ENCODE peak calls at places on chromosomes 2 and 18, in eight cellular contexts. U is fibroblast of mammary gland, D is fibroblast of pulmonary artery, X is psoas muscle, P is cardiac fibroblast, B is upper lobe of right lung, Z is epithelial cell of esophagus, A is colonic mucosa. M is an unnamed sample.

GRCh38 chr2:158214431-158214830 is 112.8 kb downstream of the UPP2 start:
- DNase-seq in U (peak), D (peak), X (no peak), P (peak), B (no peak), Z (peak), A (no peak), M (no peak)

GRCh38 chr2:183078467-183079334 is at the start of gene DUSP19:
- DNase-seq in U (peak), D (peak), X (peak), P (peak), B (peak), Z (peak), A (peak), M (peak)

GRCh38 chr2:232363784-232364615 is 14.6 kb upstream of the ALPP start:
- DNase-seq in U (no peak), D (no peak), X (no peak), P (no peak), B (peak), Z (no peak), A (no peak), M (no peak)

GRCh38 chr18:34929336-34929780 is 111.9 kb upstream of the MAPRE2 start:
- DNase-seq in U (peak), D (peak), X (no peak), P (peak), B (no peak), Z (peak), A (no peak), M (peak)

GRCh38 chr2:170276926-170277571 is 99.1 kb downstream of the MYO3B start:
- DNase-seq in U (no peak), D (no peak), X (no peak), P (no peak), B (no peak), Z (no peak), A (no peak), M (no peak)

GRCh38 chr2:231187736-231188505 is 10.5 kb upstream of the ARMC9 start:
- DNase-seq in U (peak), D (peak), X (peak), P (peak), B (no peak), Z (no peak), A (no peak), M (no peak)

GRCh38 chr2:47031909-47032668 is 116.5 kb upstream of the MCFD2 start:
- DNase-seq in U (no peak), D (no peak), X (no peak), P (no peak), B (no peak), Z (peak), A (no peak), M (no peak)

GRCh38 chr2:214545881-214546280 is 135.0 kb downstream of the VWC2L start:
- DNase-seq in U (no peak), D (no peak), X (no peak), P (no peak), B (no peak), Z (peak), A (no peak), M (no peak)

GRCh38 chr2:136117391-136117841 is 533 bp downstream of the CXCR4 start:
- DNase-seq in U (peak), D (peak), X (peak), P (peak), B (peak), Z (peak), A (peak), M (no peak)

GRCh38 chr2:227192491-227192890 is 28.1 kb downstream of the COL4A3 start:
- DNase-seq in U (peak), D (no peak), X (no peak), P (peak), B (no peak), Z (no peak), A (no peak), M (no peak)

GRCh38 chr2:113219889-113220641 is 46.3 kb downstream of the PSD4 start:
- DNase-seq in U (peak), D (peak), X (peak), P (peak), B (peak), Z (peak), A (peak), M (no peak)

GRCh38 chr18:6781179-6781714 is 51.7 kb downstream of the ARHGAP28 start:
- DNase-seq in U (peak), D (no peak), X (no peak), P (no peak), B (no peak), Z (no peak), A (no peak), M (no peak)

GRCh38 chr18:45978084-45978483 is 11.0 kb upstream of the EPG5 start:
- DNase-seq in U (no peak), D (no peak), X (no peak), P (no peak), B (no peak), Z (peak), A (no peak), M (no peak)

GRCh38 chr2:235352541-235352940 is 141.3 kb upstream of the AGAP1 start:
- DNase-seq in U (no peak), D (no peak), X (no peak), P (no peak), B (no peak), Z (no peak), A (no peak), M (no peak)

GRCh38 chr2:102939207-102939606 is 177.4 kb downstream of the TMEM182 start:
- DNase-seq in U (no peak), D (no peak), X (no peak), P (no peak), B (no peak), Z (no peak), A (no peak), M (no peak)

GRCh38 chr2:69915050-69915945 is at the start of gene MXD1:
- DNase-seq in U (no peak), D (no peak), X (no peak), P (no peak), B (no peak), Z (peak), A (peak), M (no peak)

GRCh38 chr18:35915056-35915455 is 57.4 kb upstream of the RMP24 start:
- DNase-seq in U (no peak), D (no peak), X (no peak), P (no peak), B (no peak), Z (no peak), A (no peak), M (no peak)

GRCh38 chr2:141741652-141742051 is 389.2 kb downstream of the LRP1B start:
- DNase-seq in U (no peak), D (no peak), X (no peak), P (no peak), B (no peak), Z (no peak), A (no peak), M (no peak)

GRCh38 chr2:231512222-231512621 is 18.0 kb downstream of the NMUR1 start:
- DNase-seq in U (no peak), D (peak), X (no peak), P (peak), B (peak), Z (peak), A (no peak), M (no peak)

GRCh38 chr18:12393510-12393909 is 14.2 kb upstream of the PRELID3A start:
- DNase-seq in U (no peak), D (no peak), X (no peak), P (no peak), B (no peak), Z (no peak), A (no peak), M (no peak)

GRCh38 chr18:12391487-12392136 is 14.6 kb upstream of the AFG3L2 start:
- DNase-seq in U (peak), D (peak), X (peak), P (peak), B (peak), Z (peak), A (peak), M (peak)

GRCh38 chr18:12397254-12397653 is 10.5 kb upstream of the PRELID3A start:
- DNase-seq in U (no peak), D (no peak), X (no peak), P (no peak), B (peak), Z (no peak), A (no peak), M (no peak)

GRCh38 chr18:12393998-12394397 is 13.7 kb upstream of the PRELID3A start:
- DNase-seq in U (no peak), D (no peak), X (no peak), P (no peak), B (peak), Z (peak), A (peak), M (no peak)

DNA sequence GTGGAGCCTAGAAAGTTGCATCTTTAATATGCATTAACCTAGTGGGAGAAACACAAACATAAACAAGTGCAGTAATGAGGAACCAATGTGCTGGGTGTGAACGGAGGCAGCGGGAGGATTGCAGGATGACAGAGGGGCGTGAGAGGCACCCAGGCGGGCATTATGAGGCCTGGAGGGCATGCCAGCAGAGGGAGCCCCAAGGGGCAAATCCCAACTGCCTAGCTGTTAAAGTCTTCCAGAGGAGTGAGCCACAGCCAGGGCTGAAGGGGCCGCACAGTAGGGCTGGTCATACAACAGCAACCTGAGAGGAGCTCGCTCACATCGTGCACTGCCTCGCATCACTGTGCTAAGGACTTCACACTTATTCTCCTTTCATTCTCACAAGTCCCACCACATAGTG is 13.3 kb upstream of the PRELID3A start:
- DNase-seq in U (no peak), D (peak), X (no peak), P (no peak), B (peak), Z (peak), A (no peak), M (no peak)
- TF ChIP-seq CTCF in U (peak), D (peak), X (peak), P (peak), B (peak), Z (peak), A (no peak), M (peak)

DNA sequence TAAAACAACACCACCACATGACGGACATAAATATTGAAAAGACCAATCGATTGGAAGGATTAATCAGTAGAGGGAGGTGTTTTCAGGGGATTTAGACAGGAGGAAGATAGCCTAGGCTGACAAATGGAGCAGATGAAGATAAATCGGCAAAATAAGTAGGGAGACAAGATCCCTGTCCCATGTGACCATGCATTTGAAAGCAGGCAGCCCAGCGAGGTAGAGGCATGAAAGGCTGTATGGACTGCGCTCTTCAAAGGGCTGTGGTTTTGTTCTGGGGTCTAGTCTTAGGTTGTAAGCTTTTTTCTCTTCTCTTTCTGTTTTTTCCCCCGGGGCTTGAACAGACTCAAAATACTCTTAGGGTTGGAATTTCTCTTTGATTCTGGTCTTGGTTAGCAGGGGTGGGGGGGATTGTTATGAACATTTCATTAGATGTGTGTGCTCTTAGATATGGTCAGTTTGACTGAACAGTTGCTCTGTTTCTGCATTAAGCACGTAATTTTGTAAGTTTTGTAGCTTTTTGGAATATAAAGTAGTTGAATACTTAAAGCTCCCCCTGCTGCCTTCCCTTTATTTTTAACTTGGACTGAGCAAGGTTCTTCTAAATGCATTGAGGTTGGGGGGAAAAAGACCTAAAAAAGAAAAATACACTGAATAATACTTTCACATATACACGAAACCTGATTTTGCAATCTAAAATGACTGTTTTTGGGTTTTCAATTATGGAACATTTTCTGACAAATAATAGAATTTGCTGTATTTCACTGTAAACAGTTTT is 32.2 kb downstream of the ZNF532 start:
- DNase-seq in U (no peak), D (no peak), X (no peak), P (peak), B (no peak), Z (no peak), A (no peak), M (no peak)
- H3K4me3 ChIP-seq in U (no peak), D (no peak), X (no peak), P (no peak), B (no peak), Z (no peak), A (no peak), M (no peak)

DNA sequence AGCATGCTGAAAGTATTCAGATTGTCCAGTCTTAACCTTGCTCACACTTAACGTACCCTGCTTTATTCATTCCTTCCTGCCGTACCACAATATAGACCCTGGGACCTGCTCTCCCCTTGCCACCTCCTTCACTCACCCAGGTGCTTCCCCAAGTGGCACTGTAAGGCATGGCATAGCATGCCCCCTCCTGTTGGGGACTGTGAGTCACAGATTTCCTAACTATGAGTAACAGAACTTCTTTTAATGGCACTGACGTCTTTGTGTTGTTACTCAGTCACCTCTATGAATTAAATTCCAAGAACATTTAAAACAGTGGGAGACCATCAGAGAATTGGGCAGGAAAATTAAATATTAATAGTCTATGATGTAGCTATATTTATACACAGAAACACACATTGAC is 117.2 kb downstream of the CTNNA2 start:
- DNase-seq in U (peak), D (no peak), X (no peak), P (no peak), B (no peak), Z (peak), A (no peak), M (no peak)
- TF ChIP-seq CTCF in U (no peak), D (no peak), X (no peak), P (no peak), B (no peak), Z (no peak), A (no peak), M (peak)

GRCh38 chr2:207812858-207813175 is 43.1 kb upstream of the FZD5 start:
- DNase-seq in U (no peak), D (no peak), X (no peak), P (no peak), B (no peak), Z (no peak), A (no peak), M (no peak)

GRCh38 chr2:207807516-207807915 is 37.8 kb upstream of the FZD5 start:
- DNase-seq in U (no peak), D (no peak), X (no peak), P (no peak), B (no peak), Z (no peak), A (no peak), M (no peak)

GRCh38 chr2:207812058-207812857 is 42.6 kb upstream of the FZD5 start:
- DNase-seq in U (no peak), D (no peak), X (no peak), P (no peak), B (no peak), Z (no peak), A (no peak), M (no peak)

GRCh38 chr2:207813221-207813916 is 43.7 kb upstream of the FZD5 start:
- DNase-seq in U (no peak), D (no peak), X (no peak), P (no peak), B (no peak), Z (no peak), A (no peak), M (no peak)

DNA sequence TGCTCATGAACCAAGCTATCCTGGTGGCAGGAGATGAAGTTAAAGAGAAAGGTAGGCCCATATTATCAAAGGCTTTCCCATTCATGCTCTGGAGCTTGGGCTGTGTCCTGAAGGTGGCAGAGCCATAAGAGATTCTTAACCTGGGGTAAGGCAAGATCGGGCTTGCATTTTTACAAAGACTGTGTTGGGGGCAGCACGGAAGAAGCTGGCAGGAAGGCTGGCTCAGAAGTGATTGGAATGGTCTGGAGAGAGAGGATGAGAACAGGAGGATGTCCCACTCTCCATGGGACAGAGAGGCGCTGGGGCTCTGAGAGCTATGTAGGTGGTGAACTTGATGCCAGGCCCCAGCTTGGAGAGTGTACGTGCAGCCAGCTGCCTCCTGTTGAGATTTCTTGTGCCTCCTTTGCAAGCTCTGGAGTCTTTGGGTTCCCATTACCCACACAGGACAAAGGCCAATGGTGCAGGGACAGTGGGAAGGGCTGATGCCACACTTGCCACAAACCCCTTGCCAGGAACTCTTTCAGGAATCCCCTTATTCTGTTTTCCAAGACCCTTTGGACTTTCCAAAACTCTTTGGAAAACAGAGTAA is 40.6 kb upstream of the FZD5 start:
- DNase-seq in U (no peak), D (no peak), X (no peak), P (no peak), B (no peak), Z (no peak), A (no peak), M (no peak)
- H3K4me3 ChIP-seq in U (no peak), D (no peak), X (peak), P (no peak), B (peak), Z (no peak), A (peak), M (no peak)

DNA sequence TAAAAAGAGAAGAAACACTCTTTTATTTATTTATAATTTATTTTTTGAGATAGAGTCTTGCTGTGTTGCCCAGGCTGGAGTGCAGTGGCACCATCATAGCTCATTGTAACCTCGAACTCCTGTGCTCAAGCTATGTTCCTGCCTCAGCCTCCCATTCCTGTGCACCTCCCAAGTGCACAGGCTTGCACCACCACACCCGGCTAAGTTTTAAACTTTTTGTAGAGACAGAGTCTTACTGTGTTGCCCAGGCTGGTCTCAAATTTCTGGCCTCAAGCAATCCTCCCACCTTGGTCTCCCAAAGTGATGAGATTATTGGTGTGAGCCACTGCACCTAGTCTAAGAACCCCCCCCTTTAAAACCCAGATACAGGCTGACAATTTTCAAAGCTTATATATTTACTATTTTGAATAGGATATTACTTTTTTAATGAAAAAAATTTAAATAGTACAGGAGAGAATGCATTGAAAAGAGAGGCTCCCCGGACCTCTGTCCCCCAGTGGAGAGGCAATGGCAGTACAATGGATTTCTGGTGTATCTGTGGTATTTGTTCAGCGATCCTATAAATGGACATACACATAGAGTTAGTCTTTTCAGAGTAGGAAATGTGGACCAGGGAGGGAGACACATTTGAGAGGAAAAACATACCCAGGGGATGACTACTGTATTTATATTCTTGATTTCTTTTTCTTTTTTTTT is 48.1 kb upstream of the CNOT11 start:
- DNase-seq in U (no peak), D (peak), X (no peak), P (peak), B (no peak), Z (no peak), A (no peak), M (no peak)
- TF ChIP-seq CTCF in U (peak), D (peak), X (no peak), P (peak), B (peak), Z (no peak), A (no peak), M (peak)

GRCh38 chr2:174341301-174341994 is 6.7 kb downstream of the SP9 start:
- DNase-seq in U (peak), D (peak), X (peak), P (peak), B (peak), Z (peak), A (peak), M (peak)
- H3K4me3 ChIP-seq in U (peak), D (no peak), X (peak), P (peak), B (no peak), Z (no peak), A (no peak), M (no peak)

M was measured in astrocyte of the cerebellum.